ENCODE peak calls at places on chromosome 2, in seven cellular contexts. E is OCI-LY7, L is foreskin keratinocyte, D is kidney epithelial cell, A is endodermal cell, Y is astrocyte of the spinal cord, V is fibroblast of lung. Z is an unnamed sample.

GRCh38 chr2:86625096-86625495 is 1.4 kb upstream of the RNF103 start:
- DNase-seq in A (no peak), V (no peak), E (no peak), D (no peak), Y (no peak), L (no peak), Z (no peak)

GRCh38 chr2:217052856-217053577 is 193.2 kb upstream of the TNP1 start:
- DNase-seq in V (no peak), A (no peak), D (no peak), Y (no peak), L (no peak), E (no peak), Z (no peak)

GRCh38 chr2:237136824-237137223 is 51.1 kb downstream of the COPS8 start:
- DNase-seq in V (no peak), A (no peak), E (no peak), L (no peak), Y (no peak), D (no peak), Z (no peak)

GRCh38 chr2:168461178-168461941 is 5.3 kb downstream of the CERS6 start:
- DNase-seq in A (no peak), L (no peak), E (no peak), Y (no peak), D (no peak), V (no peak), Z (no peak)

GRCh38 chr2:109324859-109325258 is 195.9 kb downstream of the SH3RF3 start:
- DNase-seq in Y (peak), L (peak), D (peak), E (no peak), V (peak), A (no peak), Z (no peak)

GRCh38 chr2:163248321-163249090 is 409.9 kb upstream of the KCNH7 start:
- DNase-seq in E (no peak), V (no peak), Y (no peak), L (peak), D (no peak), A (no peak), Z (no peak)

GRCh38 chr2:76464310-76464709 is 753.6 kb upstream of the GCFC2 start:
- DNase-seq in A (no peak), D (no peak), L (peak), V (no peak), E (no peak), Y (no peak), Z (no peak)

GRCh38 chr2:15675456-15676195 is 84.0 kb downstream of the DDX1 start:
- DNase-seq in Y (no peak), V (no peak), A (no peak), D (peak), E (no peak), L (peak), Z (no peak)

GRCh38 chr2:56390644-56391043 is 206.9 kb downstream of the CCDC85A start:
- DNase-seq in D (no peak), Y (no peak), V (no peak), E (no peak), L (peak), A (no peak), Z (no peak)

GRCh38 chr2:168157926-168158325 is 89.5 kb downstream of the STK39 start:
- DNase-seq in A (no peak), Y (no peak), V (no peak), D (no peak), E (no peak), L (peak), Z (peak)

GRCh38 chr2:222102746-222103349 is 195.9 kb downstream of the PAX3 start:
- DNase-seq in A (no peak), E (no peak), D (no peak), Y (peak), V (no peak), L (no peak), Z (no peak)

GRCh38 chr2:217893440-217893839 is 109.4 kb downstream of the TNS1 start:
- DNase-seq in D (no peak), L (no peak), A (no peak), Y (no peak), V (no peak), E (no peak), Z (no peak)

GRCh38 chr2:239225921-239226561 is 174.8 kb downstream of the HDAC4 start:
- DNase-seq in Y (peak), A (no peak), V (peak), L (no peak), E (no peak), D (no peak), Z (peak)

GRCh38 chr2:45241061-45241561 is 231.9 kb upstream of the SIX2 start:
- DNase-seq in D (no peak), V (peak), Y (peak), L (peak), E (no peak), A (no peak), Z (no peak)

GRCh38 chr2:43280994-43281393 is 54.6 kb upstream of the ZFP36L2 start:
- DNase-seq in L (no peak), E (no peak), A (no peak), Y (no peak), D (no peak), V (no peak), Z (no peak)
- TF ChIP-seq CTCF in L (no peak), E (no peak), A (no peak), Y (no peak), D (no peak), V (no peak), Z (no peak)

GRCh38 chr2:182977463-182977862 is 60.8 kb downstream of the NCKAP1 start:
- DNase-seq in A (no peak), D (no peak), L (no peak), V (no peak), E (no peak), Y (no peak), Z (no peak)

GRCh38 chr2:182982934-182983333 is 55.3 kb downstream of the NCKAP1 start:
- DNase-seq in Y (no peak), A (no peak), L (no peak), V (no peak), D (no peak), E (no peak), Z (no peak)

GRCh38 chr2:182980652-182981051 is 57.6 kb downstream of the NCKAP1 start:
- DNase-seq in V (no peak), Y (no peak), L (no peak), A (no peak), D (no peak), E (no peak), Z (no peak)

GRCh38 chr2:182980115-182980514 is 58.1 kb downstream of the NCKAP1 start:
- DNase-seq in L (peak), E (peak), Y (peak), A (no peak), D (peak), V (peak), Z (peak)
- TF ChIP-seq CTCF in L (peak), E (peak), Y (peak), A (peak), D (peak), V (no peak), Z (peak)

DNA sequence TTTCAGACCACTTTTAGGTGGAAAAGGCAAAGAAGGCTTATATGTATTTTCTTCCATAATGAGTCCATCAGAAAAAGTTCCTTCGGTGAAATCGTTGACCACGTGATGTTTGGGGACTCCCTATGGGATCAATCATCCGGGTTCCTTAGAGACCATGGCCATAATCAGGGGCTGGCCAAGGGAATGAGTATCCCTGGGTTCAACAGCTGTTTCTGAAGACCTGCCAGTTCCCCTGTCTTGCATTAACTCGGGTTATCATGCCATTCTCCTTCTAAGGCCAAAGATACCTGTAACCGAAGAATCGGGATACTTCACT is 18.7 kb upstream of the TMEM177 start:
- DNase-seq in L (no peak), E (no peak), D (no peak), Y (no peak), A (no peak), V (no peak), Z (no peak)
- TF ChIP-seq CTCF in L (no peak), E (peak), D (no peak), Y (no peak), A (peak), V (no peak), Z (no peak)

GRCh38 chr2:158747346-158747745 is 47.8 kb upstream of the DAPL1 start:
- DNase-seq in L (no peak), E (no peak), Y (no peak), A (no peak), V (no peak), D (no peak), Z (no peak)

GRCh38 chr2:158743899-158744298 is 51.2 kb upstream of the DAPL1 start:
- DNase-seq in V (no peak), L (no peak), E (no peak), D (no peak), A (no peak), Y (no peak), Z (no peak)

GRCh38 chr2:158746488-158746887 is 48.6 kb upstream of the DAPL1 start:
- DNase-seq in V (no peak), E (no peak), D (no peak), L (no peak), A (no peak), Y (no peak), Z (no peak)

GRCh38 chr2:158745067-158745865 is 49.9 kb upstream of the DAPL1 start:
- DNase-seq in D (no peak), V (peak), L (no peak), Y (peak), A (peak), E (peak), Z (peak)

DNA sequence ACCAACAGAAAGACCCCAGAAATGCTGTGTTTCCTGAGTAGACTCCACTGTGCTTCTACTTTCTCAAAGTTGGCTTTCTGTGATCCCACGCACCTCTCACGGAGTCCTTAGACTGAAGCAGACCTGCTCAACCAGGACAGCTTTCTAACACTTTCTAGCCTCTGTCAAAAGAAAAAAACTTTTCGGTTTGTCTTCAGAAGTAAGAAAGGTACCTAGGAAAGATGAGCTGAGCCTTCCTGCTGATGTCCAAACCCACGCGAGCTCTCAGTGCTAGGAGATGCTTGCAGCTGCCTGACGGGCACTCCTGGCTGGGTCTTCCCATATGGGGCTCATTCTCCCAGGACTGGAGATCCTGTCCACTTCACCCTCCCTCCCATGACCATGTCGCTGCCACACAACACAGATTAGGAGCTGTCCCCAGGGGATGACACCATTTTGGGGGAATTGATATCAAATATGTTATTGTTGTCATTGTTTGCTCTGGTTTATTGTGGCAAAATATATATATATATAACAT is 49.2 kb upstream of the DAPL1 start:
- DNase-seq in E (no peak), A (no peak), Y (no peak), L (no peak), D (no peak), V (no peak), Z (no peak)
- TF ChIP-seq CTCF in E (peak), A (no peak), Y (no peak), L (no peak), D (no peak), V (no peak), Z (no peak)

DNA sequence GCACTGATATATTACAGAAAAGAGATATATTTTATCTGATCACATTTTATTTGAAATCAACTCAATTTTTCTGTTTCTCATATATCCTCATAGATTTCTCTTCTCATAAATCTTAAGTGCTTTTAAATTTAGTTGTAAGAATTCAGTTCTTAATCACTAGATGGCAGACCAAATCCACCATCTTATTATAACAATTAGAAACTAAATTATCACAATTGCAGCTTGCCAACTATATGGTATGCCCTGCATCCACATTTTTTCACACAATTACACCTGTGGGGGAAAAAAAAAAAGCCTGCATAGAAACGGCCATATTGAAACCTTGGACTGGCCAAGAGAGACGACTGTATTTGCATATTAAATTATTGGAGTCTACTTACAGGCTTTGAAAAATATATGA is 64.4 kb downstream of the COL5A2 start:
- DNase-seq in E (no peak), V (peak), A (no peak), L (peak), D (no peak), Y (peak), Z (peak)
- TF ChIP-seq CTCF in E (peak), V (no peak), A (no peak), L (peak), D (no peak), Y (no peak), Z (peak)

GRCh38 chr2:155203187-155203586 is 504.7 kb downstream of the KCNJ3 start:
- DNase-seq in D (no peak), A (no peak), Y (no peak), E (peak), V (no peak), L (no peak), Z (no peak)
- TF ChIP-seq CTCF in D (no peak), A (no peak), Y (no peak), E (no peak), V (no peak), L (no peak), Z (no peak)

GRCh38 chr2:68436270-68436669 is 30.8 kb downstream of the FBXO48 start:
- DNase-seq in D (no peak), A (no peak), V (no peak), Y (no peak), L (no peak), E (no peak), Z (peak)

GRCh38 chr2:68447118-68447517 is 20.0 kb downstream of the FBXO48 start:
- DNase-seq in E (no peak), Y (no peak), V (no peak), D (no peak), A (no peak), L (no peak), Z (no peak)

GRCh38 chr2:68441179-68441993 is 25.7 kb downstream of the FBXO48 start:
- DNase-seq in A (peak), Y (peak), L (peak), E (peak), V (peak), D (peak), Z (peak)

GRCh38 chr2:68438455-68439303 is 28.4 kb downstream of the FBXO48 start:
- DNase-seq in A (no peak), L (no peak), Y (no peak), V (no peak), E (no peak), D (no peak), Z (peak)

GRCh38 chr2:68441994-68442322 is 25.1 kb downstream of the FBXO48 start:
- DNase-seq in D (no peak), Y (no peak), A (no peak), L (no peak), V (no peak), E (no peak), Z (no peak)
- TF ChIP-seq CTCF in D (no peak), Y (no peak), A (no peak), L (no peak), V (no peak), E (peak), Z (no peak)